ENCODE peak calls at places on chromosomes 3 and 15, in seven cellular contexts. Q is K562, V is H1, D is HCT116, N is SK-N-SH, X is GM12878, M is HepG2. S is an unnamed sample.

GRCh38 chr3:162586591-162586990 is 1090.0 kb downstream of the OTOL1 start:
- DNase-seq in M (no peak), X (no peak), D (no peak), V (no peak), Q (no peak), N (no peak), S (no peak)

GRCh38 chr15:101307897-101308603 is 13.0 kb upstream of the SNRPA1 start:
- DNase-seq in N (peak; percentile 13), D (no peak), M (no peak), V (no peak), Q (no peak), X (no peak), S (no peak)

GRCh38 chr15:73053398-73053723 is 1.1 kb downstream of the NEO1 start:
- DNase-seq in X (no peak), V (no peak), D (no peak), M (no peak), Q (no peak), N (no peak), S (no peak)

GRCh38 chr3:103705641-103706040 is 1270.8 kb downstream of the ZPLD1 start:
- DNase-seq in X (no peak), Q (no peak), N (no peak), V (no peak), D (no peak), M (no peak), S (no peak)

GRCh38 chr3:134381836-134382442 is 7.7 kb upstream of the AMOTL2 start:
- DNase-seq in N (no peak), M (no peak), V (no peak), D (no peak), Q (no peak), X (no peak), S (peak; percentile 99)

GRCh38 chr3:24680214-24680967 is 185.7 kb upstream of the THRB start:
- DNase-seq in X (no peak), D (peak; percentile 42), V (peak; percentile 96), N (peak; percentile 59), M (peak; percentile 29), Q (peak; percentile 73), S (peak; percentile 68)

GRCh38 chr15:73700041-73700842 is 16.1 kb downstream of the CD276 start:
- DNase-seq in X (peak; percentile 12), V (peak; percentile 74), D (peak; percentile 51), N (peak; percentile 82), Q (peak; percentile 72), M (peak; percentile 65), S (peak; percentile 86)

GRCh38 chr3:157471051-157471450 is 32.2 kb downstream of the VEPH1 start:
- DNase-seq in D (no peak), V (no peak), X (no peak), Q (no peak), N (no peak), M (no peak), S (no peak)

GRCh38 chr3:21835266-21835665 is 84.3 kb upstream of the ZNF385D start:
- DNase-seq in M (no peak), X (no peak), Q (no peak), V (no peak), N (no peak), D (no peak), S (no peak)

GRCh38 chr3:150515210-150515609 is 31.1 kb downstream of the SERP1 start:
- DNase-seq in V (no peak), Q (no peak), X (no peak), N (no peak), D (peak; percentile 8), M (no peak), S (no peak)

GRCh38 chr3:171704002-171704401 is 106.3 kb downstream of the PLD1 start:
- DNase-seq in Q (peak; percentile 15), N (peak; percentile 51), M (peak; percentile 9), D (peak; percentile 28), V (no peak), X (no peak), S (peak; percentile 85)

DNA sequence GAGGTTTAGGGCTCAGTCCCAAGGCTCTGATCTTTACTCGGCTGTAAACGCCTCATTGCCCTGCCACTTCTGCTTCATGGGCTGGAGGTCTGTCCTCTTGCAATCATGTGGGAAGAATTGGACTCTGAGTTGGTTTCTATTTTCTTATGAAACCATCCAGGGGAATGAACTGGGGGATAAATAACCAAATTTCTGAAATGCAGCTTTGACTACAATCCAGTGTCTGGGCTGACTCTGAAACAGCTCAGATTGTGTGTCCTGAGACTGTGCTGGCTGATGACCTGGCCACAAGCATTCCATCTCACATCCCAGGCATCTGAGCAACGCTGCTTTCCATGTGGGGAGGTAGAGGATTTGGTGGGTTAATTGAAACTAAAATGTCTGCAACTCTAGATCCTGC is 71.0 kb upstream of the GALNT15 start:
- DNase-seq in N (no peak), M (peak; percentile 1), D (no peak), Q (no peak), V (no peak), X (no peak), S (no peak)
- TF ChIP-seq JUND in N (peak; percentile 62), M (no peak), D (no peak), Q (no peak), V (no peak), X (no peak), S (no peak)

GRCh38 chr3:78589242-78589641 is 1178.6 kb downstream of the ROBO1 start:
- DNase-seq in D (no peak), X (no peak), N (no peak), M (no peak), V (no peak), Q (no peak), S (no peak)
- TF ChIP-seq JUND in D (no peak), X (no peak), N (no peak), M (no peak), V (no peak), Q (no peak), S (no peak)

GRCh38 chr3:53194218-53195065 is 33.4 kb downstream of the PRKCD start:
- DNase-seq in M (no peak), Q (no peak), V (no peak), D (no peak), N (peak; percentile 30), X (no peak), S (no peak)
- TF ChIP-seq JUND in M (no peak), Q (no peak), V (no peak), D (no peak), N (no peak), X (no peak), S (no peak)

DNA sequence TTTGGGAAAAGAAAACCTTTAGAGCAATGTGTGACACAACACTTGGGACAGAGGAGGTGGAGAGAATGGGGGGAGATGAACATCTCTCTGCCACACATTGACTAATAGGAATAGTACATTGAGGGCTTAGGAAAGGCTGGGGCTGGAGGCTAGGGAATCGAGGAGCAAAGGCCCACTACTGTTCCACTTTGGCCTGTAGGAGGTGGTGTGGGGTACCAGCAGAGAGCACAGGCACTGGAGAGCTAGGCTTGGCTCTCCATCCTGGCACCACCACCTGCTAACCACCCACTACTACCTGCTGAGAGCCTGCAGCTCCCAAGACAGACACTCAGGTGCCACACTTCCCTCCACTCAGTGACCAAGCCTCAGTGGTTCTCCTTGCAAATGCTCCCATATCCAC is 19.4 kb downstream of the CCDC32 start:
- DNase-seq in N (no peak), Q (peak; percentile 29), M (no peak), V (no peak), D (no peak), X (no peak), S (no peak)
- TF ChIP-seq JUND in N (no peak), Q (no peak), M (no peak), V (no peak), D (no peak), X (no peak), S (no peak)

GRCh38 chr3:31680072-31680870 is 147.5 kb downstream of the STT3B start:
- DNase-seq in M (peak; percentile 67), Q (no peak), X (no peak), V (peak; percentile 44), D (no peak), N (no peak), S (no peak)
- TF ChIP-seq JUND in M (no peak), Q (no peak), X (no peak), V (no peak), D (no peak), N (no peak), S (no peak)

DNA sequence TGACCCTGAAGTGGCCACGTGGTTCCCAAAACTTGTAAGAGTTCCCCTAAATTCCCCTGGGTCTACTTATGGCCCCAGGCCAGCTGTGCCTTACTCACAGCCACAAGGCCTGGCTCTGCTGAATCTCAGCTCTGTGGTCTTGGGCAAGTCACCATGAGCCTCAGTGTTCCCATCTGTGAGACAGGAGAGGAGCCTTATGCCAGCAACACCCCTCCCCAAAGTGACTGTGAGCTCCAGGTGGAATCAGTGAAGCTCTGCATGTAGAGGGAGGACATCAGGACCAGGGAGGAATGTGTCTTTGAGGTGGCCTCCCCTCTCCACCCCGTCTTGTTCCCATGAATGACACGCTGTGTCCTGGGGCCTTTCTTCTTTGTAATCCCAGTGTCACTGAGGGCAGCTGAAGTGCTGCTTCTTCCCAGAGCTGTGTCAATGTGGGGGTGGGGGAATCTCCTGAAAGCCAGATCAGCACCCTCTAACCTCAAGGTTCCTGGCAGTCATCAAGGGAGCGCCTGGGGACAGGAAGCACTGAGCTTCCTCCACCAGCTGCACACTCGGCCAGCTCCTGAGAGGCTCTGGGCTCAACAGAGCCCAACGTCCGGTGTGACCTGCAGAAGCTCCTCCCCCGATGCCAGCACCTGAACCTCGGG is 258.9 kb downstream of the UACA start:
- DNase-seq in Q (no peak), N (peak; percentile 62), M (no peak), X (no peak), D (no peak), V (no peak), S (no peak)
- TF ChIP-seq JUND in Q (no peak), N (no peak), M (no peak), X (no peak), D (no peak), V (no peak), S (no peak)

GRCh38 chr3:143529778-143530177 is 318.5 kb downstream of the SLC9A9 start:
- DNase-seq in V (no peak), X (no peak), M (no peak), N (no peak), Q (no peak), D (no peak), S (no peak)

GRCh38 chr3:143533391-143533790 is 314.9 kb downstream of the SLC9A9 start:
- DNase-seq in N (no peak), M (no peak), Q (no peak), V (no peak), D (no peak), X (no peak), S (no peak)

GRCh38 chr3:143526016-143526540 is 322.2 kb downstream of the SLC9A9 start:
- DNase-seq in D (no peak), V (no peak), M (no peak), N (no peak), Q (no peak), X (no peak), S (no peak)

GRCh38 chr3:143529018-143529478 is 319.2 kb downstream of the SLC9A9 start:
- DNase-seq in V (no peak), Q (no peak), N (no peak), X (peak; percentile 53), D (no peak), M (no peak), S (no peak)

GRCh38 chr3:143531101-143531500 is 317.2 kb downstream of the SLC9A9 start:
- DNase-seq in V (no peak), M (no peak), D (no peak), Q (no peak), N (no peak), X (no peak), S (no peak)
- TF ChIP-seq JUND in V (no peak), M (no peak), D (no peak), Q (no peak), N (no peak), X (no peak), S (no peak)